ENCODE peak calls at places on chromosomes 3 and 15, in five cellular contexts. Q, T, I, E and R are unnamed samples.

GRCh38 chr3:195246608-195247007 is 24.4 kb downstream of the XXYLT1 start:
- DNase-seq in T (peak; percentile 7), E (no peak), I (no peak), Q (no peak), R (no peak)

GRCh38 chr15:55774113-55774970 is 31.4 kb upstream of the PRTG start:
- DNase-seq in E (peak; percentile 49), I (peak; percentile 30), T (peak; percentile 28), Q (peak; percentile 35), R (no peak)

GRCh38 chr15:82832601-82833209 is 23.3 kb downstream of the WHAMM start:
- DNase-seq in E (peak; percentile 81), Q (peak; percentile 51), T (no peak), I (peak; percentile 75), R (peak; percentile 54)

GRCh38 chr3:74613566-74613965 is 893 bp downstream of the CNTN3 start:
- DNase-seq in Q (no peak), I (no peak), E (no peak), T (no peak), R (no peak)

GRCh38 chr3:174869448-174869847 is 10.3 kb downstream of the NAALADL2 start:
- DNase-seq in T (peak; percentile 13), Q (no peak), E (no peak), I (no peak), R (peak; percentile 81)

GRCh38 chr3:24521306-24522154 is 26.9 kb upstream of the THRB start:
- DNase-seq in E (no peak), T (peak; percentile 55), I (peak; percentile 24), Q (peak; percentile 51), R (no peak)

GRCh38 chr3:127700406-127700805 is 27.7 kb downstream of the ABTB1 start:
- DNase-seq in I (no peak), T (no peak), Q (no peak), E (no peak), R (no peak)

GRCh38 chr3:8573342-8573926 is 71.2 kb downstream of the SSUH2 start:
- DNase-seq in I (no peak), E (no peak), T (no peak), Q (no peak), R (no peak)

GRCh38 chr15:25738171-25738792 is 124.8 kb downstream of the ATP10A start:
- DNase-seq in Q (no peak), I (no peak), E (no peak), T (no peak), R (no peak)

GRCh38 chr3:52841981-52842340 is 7.1 kb upstream of the MUSTN1 start:
- DNase-seq in T (no peak), E (no peak), I (no peak), Q (no peak), R (no peak)

DNA sequence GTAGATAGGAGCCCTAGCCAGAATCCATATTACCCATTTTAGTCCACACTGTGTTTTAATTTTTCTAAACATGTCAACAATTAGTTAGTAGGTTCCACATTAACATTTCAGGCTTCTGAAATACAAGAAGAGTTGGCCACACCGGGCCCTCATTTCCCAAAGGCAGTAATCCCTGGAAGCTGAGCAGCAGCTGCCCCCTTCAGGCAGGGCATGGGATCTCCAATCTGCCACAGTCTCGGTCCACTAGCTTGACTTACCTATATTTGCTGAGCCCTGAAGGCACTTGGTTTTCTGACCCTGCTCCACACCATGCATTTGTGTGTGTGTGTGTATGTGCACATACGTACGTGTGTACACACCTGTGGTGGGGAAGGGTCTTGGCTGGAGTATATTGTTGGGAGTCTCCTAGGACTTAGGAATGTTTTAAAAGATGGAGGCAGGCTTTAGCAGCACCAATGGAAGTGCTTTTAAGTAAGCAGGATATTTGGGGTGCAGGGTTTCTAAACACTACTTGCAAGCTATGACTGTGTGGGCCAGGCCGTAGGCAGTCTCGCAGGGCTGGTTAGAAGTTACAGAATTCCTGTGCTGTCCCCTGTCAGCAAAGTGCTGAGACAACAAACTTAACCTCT is 71.2 kb upstream of the SOX14 start:
- DNase-seq in T (no peak), I (peak; percentile 58), Q (peak; percentile 19), E (peak; percentile 32), R (no peak)
- TF ChIP-seq CTCF in T (no peak), I (peak; percentile 73), Q (peak; percentile 61), E (peak; percentile 66), R (no peak)

GRCh38 chr15:70505971-70506887 is 257.1 kb downstream of the UACA start:
- DNase-seq in T (no peak), Q (no peak), I (no peak), E (no peak), R (no peak)

GRCh38 chr15:70503798-70504304 is 259.5 kb downstream of the UACA start:
- DNase-seq in Q (no peak), I (no peak), T (no peak), E (no peak), R (no peak)

GRCh38 chr15:70504305-70504951 is 258.9 kb downstream of the UACA start:
- DNase-seq in E (peak; percentile 72), Q (peak; percentile 72), T (peak; percentile 77), I (peak; percentile 91), R (no peak)

GRCh38 chr15:70505411-70505919 is 257.9 kb downstream of the UACA start:
- DNase-seq in Q (peak; percentile 74), E (no peak), I (peak; percentile 66), T (peak; percentile 37), R (peak; percentile 30)

GRCh38 chr15:70504988-70505387 is 258.4 kb downstream of the UACA start:
- DNase-seq in I (no peak), T (peak; percentile 41), Q (no peak), E (no peak), R (no peak)
- TF ChIP-seq CTCF in I (no peak), T (no peak), Q (no peak), E (no peak), R (no peak)

GRCh38 chr3:71859128-71859519 is 74.2 kb upstream of the PROK2 start:
- DNase-seq in E (peak; percentile 27), T (no peak), I (peak; percentile 22), Q (no peak), R (no peak)
- TF ChIP-seq CTCF in E (peak; percentile 46), T (no peak), I (peak; percentile 20), Q (peak; percentile 36), R (peak; percentile 3)

DNA sequence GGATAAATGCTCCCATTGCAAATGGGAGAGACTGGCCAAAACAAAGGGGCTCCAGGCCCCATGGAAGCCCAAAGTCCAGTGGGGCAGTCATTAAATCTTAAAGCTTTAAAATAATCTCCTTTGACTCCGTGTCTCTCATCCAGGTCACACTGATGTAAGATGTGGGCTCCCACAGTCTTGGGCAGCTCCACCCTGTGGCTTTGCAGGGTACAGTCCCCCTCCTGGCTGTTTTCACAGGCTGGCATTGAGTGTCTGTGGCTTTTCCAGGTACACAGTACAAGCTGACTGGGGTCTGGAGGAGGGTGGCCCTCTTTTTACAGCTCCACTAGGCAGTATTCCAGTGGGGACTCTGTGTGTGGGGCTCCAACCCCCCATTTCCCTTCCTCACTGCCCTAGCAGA is 45.9 kb downstream of the NIPA2 start:
- DNase-seq in I (no peak), Q (no peak), T (no peak), E (no peak), R (no peak)
- TF ChIP-seq CTCF in I (peak; percentile 11), Q (no peak), T (no peak), E (peak; percentile 28), R (no peak)